ENCODE peak calls at places on chromosome 9, in six cellular contexts. A, E, H, W, O and L are unnamed samples.

GRCh38 chr9:1274334-1274733 is 224.2 kb downstream of the DMRT2 start:
- DNase-seq in A (no peak), E (no peak), O (no peak), H (no peak), W (no peak), L (no peak)

GRCh38 chr9:17810728-17811634 is 232.1 kb downstream of the SH3GL2 start:
- DNase-seq in W (peak), E (peak), H (peak), O (peak), A (peak), L (no peak)

GRCh38 chr9:135887585-135888050 is 19.7 kb downstream of the CAMSAP1 start:
- DNase-seq in A (peak), H (no peak), E (no peak), W (no peak), O (no peak), L (no peak)

GRCh38 chr9:34513567-34514214 is 9.1 kb downstream of the ENHO start:
- DNase-seq in A (no peak), O (peak), E (no peak), H (no peak), W (no peak), L (no peak)

GRCh38 chr9:99445377-99445891 is 223.4 kb downstream of the SEC61B start:
- DNase-seq in E (no peak), W (no peak), A (no peak), O (peak), H (no peak), L (no peak)

GRCh38 chr9:133563286-133564213 is 29.0 kb downstream of the ADAMTSL2 start:
- DNase-seq in E (no peak), O (no peak), H (no peak), A (no peak), W (peak), L (no peak)

GRCh38 chr9:114883709-114884108 is 46.7 kb downstream of the TNFSF8 start:
- DNase-seq in O (no peak), A (no peak), H (no peak), E (no peak), W (no peak), L (no peak)

GRCh38 chr9:120110520-120110919 is 469.4 kb downstream of the CDK5RAP2 start:
- DNase-seq in H (no peak), W (peak), A (peak), E (peak), O (no peak), L (no peak)

GRCh38 chr9:135343733-135344522 is 135.7 kb upstream of the PPP1R26 start:
- DNase-seq in A (peak), O (peak), W (no peak), E (no peak), H (peak), L (no peak)

GRCh38 chr9:117013596-117013995 is 326.5 kb downstream of the TRIM32 start:
- DNase-seq in H (no peak), A (no peak), W (no peak), E (no peak), O (no peak), L (no peak)

GRCh38 chr9:101165131-101165530 is 136.6 kb downstream of the PLPPR1 start:
- DNase-seq in A (no peak), H (no peak), O (no peak), W (no peak), E (no peak), L (no peak)

GRCh38 chr9:117412006-117412715 is 2.7 kb downstream of the ASTN2 start:
- DNase-seq in W (peak), E (no peak), O (no peak), A (no peak), H (no peak), L (no peak)

GRCh38 chr9:126705767-126706697 is 92.3 kb downstream of the LMX1B start:
- DNase-seq in A (peak), E (no peak), O (peak), W (peak), H (peak), L (peak)

GRCh38 chr9:128552744-128553221 is 396 bp downstream of the SPTAN1 start:
- DNase-seq in O (no peak), E (peak), H (peak), A (peak), W (peak), L (no peak)

GRCh38 chr9:71725590-71726338 is 42.5 kb downstream of the CEMIP2 start:
- DNase-seq in H (no peak), E (peak), A (no peak), W (no peak), O (peak), L (no peak)

GRCh38 chr9:128102861-128103588 is 24.5 kb downstream of the PTGES2 start:
- DNase-seq in W (no peak), E (no peak), H (no peak), O (no peak), A (no peak), L (no peak)

GRCh38 chr9:113872485-113873143 is 3.5 kb upstream of the ZNF618 start:
- DNase-seq in A (no peak), W (no peak), O (no peak), H (no peak), E (no peak), L (no peak)

GRCh38 chr9:37033141-37033540 is 927 bp downstream of the PAX5 start:
- DNase-seq in A (no peak), H (no peak), E (no peak), W (no peak), O (no peak), L (no peak)

GRCh38 chr9:134321571-134321930 is 4.7 kb upstream of the RXRA start:
- DNase-seq in E (no peak), A (no peak), H (no peak), O (no peak), W (no peak), L (no peak)

GRCh38 chr9:130054820-130055219 is 1.1 kb downstream of the GPR107 start:
- DNase-seq in A (no peak), E (no peak), H (no peak), W (no peak), O (no peak), L (no peak)

GRCh38 chr9:38713426-38713825 is 6.5 kb downstream of the FAM240B start:
- DNase-seq in W (no peak), O (peak), H (no peak), E (no peak), A (no peak), L (no peak)

GRCh38 chr9:125816321-125816720 is 69.1 kb downstream of the PBX3 start:
- DNase-seq in W (no peak), A (no peak), O (no peak), E (no peak), H (no peak), L (no peak)

GRCh38 chr9:90807006-90807405 is 5.4 kb downstream of the SYK start:
- DNase-seq in H (no peak), W (no peak), O (no peak), E (no peak), A (no peak), L (no peak)

GRCh38 chr9:86126998-86127972 is 27.9 kb upstream of the GOLM1 start:
- DNase-seq in O (peak), E (peak), W (peak), H (peak), A (peak), L (no peak)

GRCh38 chr9:99430301-99430700 is 208.2 kb downstream of the SEC61B start:
- DNase-seq in E (no peak), O (peak), H (no peak), W (no peak), A (no peak), L (no peak)

GRCh38 chr9:113738898-113739604 is 137.1 kb upstream of the ZNF618 start:
- DNase-seq in A (no peak), O (no peak), W (no peak), H (no peak), E (no peak), L (no peak)

GRCh38 chr9:81462759-81463158 is 226.6 kb downstream of the TLE1 start:
- DNase-seq in O (peak), E (no peak), W (no peak), H (no peak), A (no peak), L (no peak)

GRCh38 chr9:121281614-121282291 is 13.8 kb downstream of the GSN start:
- DNase-seq in E (peak), A (no peak), H (no peak), O (peak), W (peak), L (no peak)